ENCODE peak calls at places on chromosomes 12 and 14, in seven cellular contexts. H, Z, Q, R, P, O and D are unnamed samples.

GRCh38 chr12:26109343-26109841 is 15.4 kb downstream of the BHLHE41 start:
- DNase-seq in R (no peak), Q (no peak), H (peak; percentile 16), P (no peak), Z (no peak), O (no peak), D (no peak)

GRCh38 chr12:126784328-126784921 is 1482.5 kb upstream of the TMEM132C start:
- DNase-seq in P (no peak), Q (no peak), R (no peak), Z (peak; percentile 35), H (peak; percentile 79), O (peak; percentile 4), D (no peak)

GRCh38 chr12:104886418-104887401 is 71.4 kb downstream of the SLC41A2 start:
- DNase-seq in P (no peak), H (peak; percentile 16), O (peak; percentile 19), Q (peak; percentile 63), Z (no peak), R (no peak), D (no peak)

GRCh38 chr14:92939699-92940098 is 16.7 kb downstream of the CHGA start:
- DNase-seq in Q (no peak), R (no peak), Z (no peak), H (no peak), P (no peak), O (no peak), D (no peak)

GRCh38 chr14:92686763-92687427 is 61.5 kb downstream of the LGMN start:
- DNase-seq in P (peak; percentile 89), Q (peak; percentile 13), H (peak; percentile 86), O (peak; percentile 58), Z (peak; percentile 79), R (peak; percentile 82), D (peak; percentile 84)

GRCh38 chr12:64544796-64545382 is 65.4 kb upstream of the RASSF3 start:
- DNase-seq in Q (no peak), H (no peak), P (no peak), R (no peak), O (no peak), Z (no peak), D (no peak)

GRCh38 chr12:16531623-16532022 is 74.3 kb downstream of the LMO3 start:
- DNase-seq in H (no peak), P (no peak), O (no peak), Z (no peak), R (no peak), Q (no peak), D (no peak)

GRCh38 chr12:100329800-100330199 is 27.1 kb upstream of the SLC17A8 start:
- DNase-seq in P (peak; percentile 17), Z (no peak), R (no peak), H (no peak), O (no peak), Q (no peak), D (no peak)

GRCh38 chr12:27463826-27464554 is 17.5 kb downstream of the SMCO2 start:
- DNase-seq in O (no peak), H (no peak), Q (peak; percentile 51), R (no peak), Z (peak; percentile 89), P (no peak), D (no peak)

GRCh38 chr12:122948605-122949004 is 17.7 kb downstream of the ABCB9 start:
- DNase-seq in Z (no peak), Q (no peak), O (no peak), P (no peak), R (no peak), H (no peak), D (no peak)

GRCh38 chr12:122947352-122947792 is 18.9 kb downstream of the ABCB9 start:
- DNase-seq in P (no peak), Z (peak; percentile 52), R (no peak), Q (no peak), H (no peak), O (no peak), D (no peak)

GRCh38 chr12:122945047-122945592 is 21.1 kb downstream of the ABCB9 start:
- DNase-seq in R (no peak), Q (no peak), H (no peak), Z (no peak), P (no peak), O (no peak), D (no peak)

GRCh38 chr12:122944588-122944987 is 21.7 kb downstream of the ABCB9 start:
- DNase-seq in R (peak; percentile 82), H (no peak), Z (peak; percentile 64), Q (no peak), O (peak; percentile 5), P (no peak), D (no peak)

GRCh38 chr12:122946690-122947271 is 19.5 kb downstream of the ABCB9 start:
- DNase-seq in H (peak; percentile 90), R (peak; percentile 88), P (peak; percentile 75), Z (peak; percentile 98), O (peak; percentile 100), Q (peak; percentile 97), D (peak; percentile 80)
- TF ChIP-seq CTCF in H (peak; percentile 34), R (no peak), P (peak; percentile 0), Z (peak; percentile 12), O (peak; percentile 74), Q (peak; percentile 49), D (peak; percentile 11)

DNA sequence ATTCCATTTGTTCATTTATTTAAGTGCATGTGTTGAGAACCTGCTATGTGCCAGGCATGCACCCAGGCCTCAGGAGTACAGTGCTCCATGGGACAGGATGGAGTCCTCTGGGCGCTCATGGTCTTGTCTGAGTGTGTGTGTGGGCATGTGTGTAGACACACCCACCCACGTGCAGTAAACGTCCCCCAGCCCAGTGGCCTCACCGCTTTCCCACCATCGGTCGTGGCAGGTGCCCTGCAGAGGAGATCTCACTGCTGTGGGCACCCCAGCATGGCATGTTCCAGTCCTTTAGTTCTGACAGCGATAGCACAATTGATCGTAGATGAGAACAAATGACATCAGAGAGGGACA is 63.9 kb downstream of the DGLUCY start:
- DNase-seq in Z (no peak), P (no peak), H (no peak), Q (no peak), R (no peak), O (no peak), D (no peak)
- TF ChIP-seq CTCF in Z (no peak), P (no peak), H (no peak), Q (no peak), R (no peak), O (no peak), D (no peak)

GRCh38 chr12:108766294-108766693 is 35.0 kb upstream of the CORO1C start:
- DNase-seq in Z (no peak), R (no peak), O (no peak), P (no peak), Q (no peak), H (no peak), D (no peak)

GRCh38 chr12:108770269-108770829 is 39.0 kb upstream of the CORO1C start:
- DNase-seq in Z (no peak), H (no peak), R (no peak), P (no peak), O (no peak), Q (no peak), D (no peak)

GRCh38 chr12:108772247-108772646 is 40.9 kb upstream of the CORO1C start:
- DNase-seq in Q (no peak), R (no peak), O (no peak), P (peak; percentile 63), Z (no peak), H (no peak), D (peak; percentile 74)

GRCh38 chr12:108770963-108771362 is 39.6 kb upstream of the CORO1C start:
- DNase-seq in Z (no peak), O (no peak), H (no peak), Q (no peak), P (no peak), R (no peak), D (no peak)

GRCh38 chr12:108768591-108769500 is 37.5 kb upstream of the CORO1C start:
- DNase-seq in O (no peak), Z (no peak), H (peak; percentile 75), Q (no peak), R (no peak), P (peak; percentile 66), D (peak; percentile 67)
- TF ChIP-seq CTCF in O (no peak), Z (no peak), H (no peak), Q (no peak), R (no peak), P (no peak), D (no peak)

GRCh38 chr14:90114554-90114953 is 52.8 kb downstream of the KCNK13 start:
- DNase-seq in P (no peak), R (no peak), O (no peak), Q (no peak), Z (no peak), H (no peak), D (no peak)
- TF ChIP-seq CTCF in P (no peak), R (no peak), O (peak; percentile 60), Q (no peak), Z (no peak), H (peak; percentile 12), D (no peak)

DNA sequence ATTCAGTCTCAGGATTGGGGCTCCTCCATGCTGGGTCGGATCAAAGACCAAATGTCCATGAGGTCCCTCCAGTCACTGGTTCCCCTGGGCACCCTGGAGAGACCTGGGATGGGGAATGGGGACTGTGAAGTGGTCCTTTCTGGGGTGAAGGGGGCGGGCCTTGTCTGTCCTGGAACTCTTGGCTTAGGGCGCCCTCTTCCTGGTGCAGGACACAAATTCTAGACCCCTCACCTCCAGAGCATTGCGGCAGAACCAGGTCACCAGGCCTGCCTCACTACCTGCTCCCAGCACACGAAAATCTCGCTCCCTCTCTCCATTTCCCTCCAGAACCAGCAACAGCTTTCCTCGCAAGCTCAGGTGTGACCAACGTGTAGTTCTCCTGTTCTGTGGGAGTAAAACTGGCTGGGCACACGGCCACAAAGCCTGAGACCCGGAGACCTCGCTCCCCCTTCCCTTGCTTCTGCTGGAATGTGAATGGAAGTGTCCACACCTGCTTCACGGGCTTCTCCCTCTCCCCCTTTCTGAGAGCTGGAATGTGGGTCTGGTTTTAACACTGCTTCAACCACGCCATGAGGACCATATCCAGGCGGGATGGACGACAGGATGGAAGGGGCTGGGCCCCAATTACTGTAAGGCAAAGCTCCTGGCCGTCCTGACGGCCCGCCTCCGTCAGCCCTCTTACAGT is 112.7 kb downstream of the SCARB1 start:
- DNase-seq in H (no peak), R (no peak), O (no peak), Z (no peak), Q (no peak), P (no peak), D (peak; percentile 60)
- TF ChIP-seq CTCF in H (peak; percentile 36), R (no peak), O (peak; percentile 33), Z (no peak), Q (peak; percentile 8), P (peak; percentile 4), D (peak; percentile 20)